ENCODE peak calls at places on chromosomes 16 and 17, in eight cellular contexts. X is fibroblast of lung; B is Peyer's patch; R is naive thymus-derived CD4-positive, alpha-beta T cell; M is ovary; K is aorta; I is CD8-positive, alpha-beta T cell; V is CD4-positive, CD25-positive, alpha-beta regulatory T cell. W is an unnamed sample. For H3K9me3 and H3K27me3, the result is how much of the 10 kb centered on the place peaks cover.

GRCh38 chr17:29216856-29217255 is 29.8 kb upstream of the CRYBA1 start:
- DNase-seq in R (no peak), V (no peak), M (no peak), I (no peak), K (no peak), X (no peak), B (no peak), W (no peak)

GRCh38 chr17:45262516-45263476 is 902 bp upstream of the SPATA32 start:
- DNase-seq in X (peak), K (no peak), M (peak), R (no peak), V (no peak), I (no peak), B (no peak), W (peak)

GRCh38 chr17:1516403-1517161 is at the start of gene INPP5K:
- DNase-seq in K (peak), X (peak), I (peak), V (peak), B (peak), M (peak), R (peak), W (peak)

GRCh38 chr16:84406006-84406963 is 37.9 kb downstream of the ATP2C2 start:
- DNase-seq in K (no peak), M (no peak), B (no peak), R (no peak), V (no peak), X (no peak), I (no peak), W (peak)

GRCh38 chr17:65218261-65218660 is 81.1 kb downstream of the RGS9 start:
- DNase-seq in I (no peak), R (no peak), X (no peak), M (no peak), K (no peak), V (no peak), B (no peak), W (no peak)

GRCh38 chr17:27199948-27200347 is 94.0 kb upstream of the WSB1 start:
- DNase-seq in V (no peak), R (no peak), B (no peak), X (peak), K (no peak), M (no peak), I (no peak), W (no peak)

GRCh38 chr16:57998484-57998883 is 2.0 kb downstream of the ZNF319 start:
- DNase-seq in V (peak), K (no peak), X (peak), I (peak), B (peak), R (peak), M (no peak), W (no peak)

GRCh38 chr17:82249896-82250581 is 21.2 kb downstream of the SLC16A3 start:
- DNase-seq in V (no peak), I (no peak), B (no peak), R (peak), M (no peak), K (no peak), X (no peak), W (no peak)

GRCh38 chr17:19002805-19003542 is 1.6 kb downstream of the FAM83G start:
- DNase-seq in I (no peak), V (peak), X (peak), K (no peak), R (no peak), M (no peak), B (no peak), W (no peak)

GRCh38 chr16:51166116-51166515 is 15.0 kb upstream of the SALL1 start:
- DNase-seq in K (no peak), R (no peak), M (no peak), X (no peak), V (no peak), B (no peak), I (no peak), W (no peak)

GRCh38 chr16:20767577-20767976 is 3.8 kb downstream of the ACSM3 start:
- DNase-seq in V (no peak), X (no peak), K (no peak), R (no peak), B (no peak), I (no peak), M (no peak), W (no peak)

GRCh38 chr16:30122621-30123160 is 329 bp downstream of the MAPK3 start:
- DNase-seq in V (peak), I (peak), R (no peak), B (no peak), X (peak), K (no peak), M (no peak), W (no peak)

GRCh38 chr17:1177099-1177996 is 2.4 kb downstream of the ABR start:
- DNase-seq in I (no peak), V (no peak), X (peak), B (no peak), K (no peak), M (no peak), R (no peak), W (peak)

GRCh38 chr16:13296206-13296605 is 394.8 kb downstream of the SHISA9 start:
- DNase-seq in B (no peak), X (no peak), R (no peak), V (no peak), M (no peak), I (no peak), K (no peak), W (no peak)

GRCh38 chr17:31915456-31916100 is 14.1 kb upstream of the UTP6 start:
- DNase-seq in I (no peak), B (no peak), X (peak), R (no peak), V (no peak), K (no peak), M (no peak), W (no peak)

GRCh38 chr17:41667280-41668008 is 21.2 kb upstream of the EIF1 start:
- DNase-seq in I (no peak), B (no peak), V (no peak), K (peak), R (no peak), M (no peak), X (no peak), W (no peak)

GRCh38 chr16:56198755-56199114 is 7.4 kb downstream of the GNAO1 start:
- DNase-seq in V (no peak), M (no peak), I (no peak), X (no peak), B (no peak), K (no peak), R (no peak), W (no peak)

GRCh38 chr16:83586036-83586810 is 221.6 kb upstream of the HSBP1 start:
- DNase-seq in K (no peak), M (no peak), I (no peak), R (no peak), B (no peak), X (no peak), V (no peak), W (no peak)

GRCh38 chr16:80804061-80804450 is 342 bp downstream of the CDYL2 start:
- DNase-seq in R (peak), M (no peak), X (peak), B (peak), V (peak), I (peak), K (peak), W (peak)

DNA sequence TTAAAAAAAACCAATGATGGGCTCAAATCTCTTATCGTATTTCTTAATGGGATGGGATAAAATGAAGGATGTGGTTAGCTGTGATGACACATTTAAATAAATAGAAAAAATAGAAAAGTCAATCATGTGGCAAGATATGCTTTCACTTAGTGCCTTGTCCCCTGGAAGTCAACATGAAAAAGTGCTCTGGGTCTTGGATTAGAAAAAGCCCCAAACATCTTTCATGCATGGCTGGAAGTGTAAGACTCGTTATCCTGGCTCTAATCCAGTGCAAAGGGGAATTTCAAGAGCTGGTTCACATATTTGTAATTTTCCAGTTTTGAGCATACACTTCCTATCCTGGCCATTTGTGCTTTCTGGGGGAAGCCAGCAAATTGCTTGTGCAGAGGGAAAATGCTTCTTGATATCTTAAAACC is 160.9 kb downstream of the MAP2K6 start:
- DNase-seq in K (no peak), I (no peak), V (no peak), B (no peak), X (peak), M (no peak), R (no peak), W (peak)
- H3K4me3 ChIP-seq in K (no peak), I (no peak), V (no peak), B (no peak), X (no peak), M (no peak), R (no peak), W (no peak)

DNA sequence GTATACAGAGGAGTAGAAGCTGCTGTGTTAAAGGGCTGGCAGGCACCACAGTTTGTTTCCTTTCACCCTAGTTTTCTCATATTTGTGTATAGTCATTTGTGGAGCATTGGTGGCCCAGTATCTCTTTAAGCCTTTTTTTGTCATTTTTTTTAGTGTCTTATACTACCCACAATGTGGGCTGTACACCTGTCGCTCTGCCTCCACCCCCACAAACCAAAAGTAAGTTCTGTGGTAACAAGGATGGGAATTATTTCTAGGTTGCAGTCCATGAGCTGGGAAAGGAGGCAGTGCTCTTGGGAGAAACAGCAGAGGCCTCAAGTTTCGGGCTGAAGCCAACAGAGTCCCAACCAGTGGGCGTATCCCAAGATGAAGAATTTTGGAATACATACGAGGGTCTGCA is 6.2 kb downstream of the ZNF75A start:
- DNase-seq in V (no peak), X (no peak), I (no peak), K (no peak), R (no peak), B (no peak), M (no peak), W (no peak)
- H3K9me3 ChIP-seq in V (half or more), X (under half), I (under half), K (under half), R (under half), B (under half), M (under half), W (half or more)

DNA sequence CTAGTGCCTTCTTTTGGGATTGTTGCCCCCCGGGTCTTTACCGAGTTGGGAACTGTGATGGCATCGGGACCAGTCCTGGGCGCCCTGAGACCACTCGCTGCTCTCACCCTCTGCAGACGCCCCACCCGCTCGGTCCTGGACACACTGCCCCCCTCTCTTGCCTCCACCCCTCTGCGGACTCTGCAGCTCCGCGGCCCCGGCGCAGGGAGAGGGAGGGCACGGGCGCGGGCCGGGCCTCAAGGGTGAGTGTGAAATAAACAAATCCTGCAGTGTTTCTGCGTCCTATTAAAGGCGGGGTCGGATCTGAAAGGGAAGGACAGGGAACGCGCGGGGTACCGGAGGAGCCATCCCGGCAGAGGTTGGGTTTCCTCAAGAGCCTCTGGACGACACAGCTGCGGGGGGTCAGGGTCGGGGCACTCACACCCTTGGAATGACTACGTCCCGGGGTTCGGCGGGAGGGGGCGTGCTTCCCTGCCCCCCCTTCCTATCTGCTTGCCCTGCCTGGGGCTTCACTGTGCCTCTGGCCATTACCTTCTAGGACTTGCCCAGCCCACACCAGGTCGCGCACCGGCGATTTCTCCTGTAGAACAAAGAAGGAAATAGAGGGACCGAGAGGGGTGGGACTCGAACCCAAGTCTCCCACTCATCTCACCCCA is 514 bp upstream of the HSF4 start:
- DNase-seq in X (peak), M (peak), V (no peak), K (peak), I (no peak), R (no peak), B (no peak), W (no peak)
- H3K27me3 ChIP-seq in X (under half), M (under half), V (under half), K (under half), I (under half), R (under half), B (under half), W (under half)

GRCh38 chr16:88533945-88534641 is 36.1 kb upstream of the ZC3H18 start:
- DNase-seq in V (peak), M (peak), X (peak), R (peak), K (peak), I (peak), B (peak), W (peak)
- H3K4me3 ChIP-seq in V (no peak), M (peak), X (no peak), R (peak), K (peak), I (peak), B (peak), W (peak)

DNA sequence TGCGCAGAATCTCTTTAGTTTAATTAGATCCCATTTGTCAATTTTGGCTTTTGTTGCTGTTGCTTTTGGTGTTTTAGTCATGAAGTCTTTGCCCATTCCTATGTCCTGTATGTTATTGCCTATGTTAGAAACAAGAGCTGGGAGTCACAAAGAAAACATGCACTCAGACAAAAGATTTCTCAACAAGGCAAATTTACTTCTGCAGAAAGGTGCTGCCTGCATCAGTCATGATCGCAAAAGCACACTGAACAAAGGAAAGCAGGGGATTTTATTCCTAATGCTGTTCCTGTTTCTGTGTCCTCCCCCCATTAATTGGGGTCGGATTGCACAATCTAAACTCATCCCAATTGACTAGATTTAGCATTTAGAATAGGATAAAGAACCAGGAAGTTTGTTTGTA is 55.9 kb downstream of the ATF7IP2 start:
- DNase-seq in R (no peak), I (no peak), B (no peak), M (no peak), V (no peak), X (no peak), K (no peak), W (no peak)
- H3K9me3 ChIP-seq in R (under half), I (under half), B (under half), M (under half), V (under half), X (under half), K (under half), W (under half)